ENCODE peak calls at places on chromosomes 7 and 10, in six cellular contexts. One of them, this sample, is unnamed. For H3K4me1, the result is how much of the 10 kb centered on the place peaks cover.

GRCh38 chr7:147014596-147014995 is 898.0 kb downstream of the CNTNAP2 start:
- DNase-seq in transverse colon: no peak
- DNase-seq in hepatocyte: no peak
- DNase-seq in right atrium auricular region: no peak
- DNase-seq in thyroid gland: no peak
- DNase-seq in mammary epithelial cell: no peak
- DNase-seq in this sample: no peak

GRCh38 chr7:95213809-95214492 is 110.4 kb downstream of the PON1 start:
- DNase-seq in right atrium auricular region: peak
- DNase-seq in transverse colon: no peak
- DNase-seq in thyroid gland: peak
- DNase-seq in hepatocyte: no peak
- DNase-seq in mammary epithelial cell: no peak
- DNase-seq in this sample: no peak

GRCh38 chr10:101285093-101285463 is 55.8 kb upstream of the LBX1 start:
- DNase-seq in right atrium auricular region: no peak
- DNase-seq in mammary epithelial cell: no peak
- DNase-seq in hepatocyte: no peak
- DNase-seq in transverse colon: no peak
- DNase-seq in thyroid gland: no peak
- DNase-seq in this sample: no peak

GRCh38 chr7:159091480-159092475 is 52.9 kb downstream of the VIPR2 start:
- DNase-seq in mammary epithelial cell: no peak
- DNase-seq in right atrium auricular region: peak
- DNase-seq in thyroid gland: no peak
- DNase-seq in hepatocyte: no peak
- DNase-seq in transverse colon: peak
- DNase-seq in this sample: no peak

GRCh38 chr7:157525501-157525915 is 188.7 kb downstream of the DNAJB6 start:
- DNase-seq in transverse colon: no peak
- DNase-seq in thyroid gland: no peak
- DNase-seq in right atrium auricular region: no peak
- DNase-seq in hepatocyte: no peak
- DNase-seq in mammary epithelial cell: no peak
- DNase-seq in this sample: no peak

GRCh38 chr10:127880557-127880956 is 12.2 kb downstream of the CLRN3 start:
- DNase-seq in right atrium auricular region: no peak
- DNase-seq in mammary epithelial cell: no peak
- DNase-seq in thyroid gland: no peak
- DNase-seq in hepatocyte: no peak
- DNase-seq in transverse colon: no peak
- DNase-seq in this sample: no peak

GRCh38 chr10:127649642-127650041 is 87.3 kb upstream of the FOXI2 start:
- DNase-seq in mammary epithelial cell: no peak
- DNase-seq in hepatocyte: no peak
- DNase-seq in transverse colon: no peak
- DNase-seq in right atrium auricular region: no peak
- DNase-seq in thyroid gland: peak
- DNase-seq in this sample: peak

GRCh38 chr10:68218786-68219185 is 13.1 kb downstream of the ATOH7 start:
- DNase-seq in mammary epithelial cell: no peak
- DNase-seq in thyroid gland: no peak
- DNase-seq in right atrium auricular region: no peak
- DNase-seq in hepatocyte: no peak
- DNase-seq in transverse colon: peak
- DNase-seq in this sample: no peak

GRCh38 chr7:28904539-28905143 is 53.5 kb downstream of the TRIL start:
- DNase-seq in hepatocyte: peak
- DNase-seq in right atrium auricular region: no peak
- DNase-seq in transverse colon: no peak
- DNase-seq in mammary epithelial cell: no peak
- DNase-seq in thyroid gland: no peak
- DNase-seq in this sample: no peak

GRCh38 chr10:107914450-107915276 is 750.2 kb upstream of the SORCS1 start:
- DNase-seq in hepatocyte: peak
- DNase-seq in mammary epithelial cell: peak
- DNase-seq in transverse colon: peak
- DNase-seq in right atrium auricular region: no peak
- DNase-seq in thyroid gland: no peak
- DNase-seq in this sample: no peak

GRCh38 chr10:115082521-115082920 is 10.6 kb upstream of the ATRNL1 start:
- DNase-seq in transverse colon: no peak
- DNase-seq in mammary epithelial cell: peak
- DNase-seq in thyroid gland: no peak
- DNase-seq in hepatocyte: no peak
- DNase-seq in right atrium auricular region: no peak
- DNase-seq in this sample: no peak

GRCh38 chr10:102628451-102628911 is 15.8 kb upstream of the TRIM8 start:
- DNase-seq in right atrium auricular region: no peak
- DNase-seq in hepatocyte: peak
- DNase-seq in transverse colon: no peak
- DNase-seq in thyroid gland: peak
- DNase-seq in mammary epithelial cell: peak
- DNase-seq in this sample: peak

GRCh38 chr10:122968698-122969097 is 11.5 kb upstream of the PSTK start:
- DNase-seq in mammary epithelial cell: no peak
- DNase-seq in transverse colon: no peak
- DNase-seq in thyroid gland: no peak
- DNase-seq in right atrium auricular region: no peak
- DNase-seq in hepatocyte: no peak
- DNase-seq in this sample: no peak

GRCh38 chr7:12322287-12322902 is 81.3 kb downstream of the VWDE start:
- DNase-seq in mammary epithelial cell: no peak
- DNase-seq in hepatocyte: peak
- DNase-seq in right atrium auricular region: no peak
- DNase-seq in thyroid gland: peak
- DNase-seq in transverse colon: no peak
- DNase-seq in this sample: no peak

GRCh38 chr10:24907956-24908355 is 44.5 kb downstream of the PRTFDC1 start:
- DNase-seq in hepatocyte: no peak
- DNase-seq in thyroid gland: no peak
- DNase-seq in transverse colon: no peak
- DNase-seq in right atrium auricular region: no peak
- DNase-seq in mammary epithelial cell: no peak
- DNase-seq in this sample: no peak

GRCh38 chr10:43196131-43196980 is 58.1 kb downstream of the CSGALNACT2 start:
- DNase-seq in right atrium auricular region: peak
- DNase-seq in thyroid gland: no peak
- DNase-seq in hepatocyte: no peak
- DNase-seq in transverse colon: no peak
- DNase-seq in mammary epithelial cell: no peak
- DNase-seq in this sample: no peak

GRCh38 chr7:90727412-90727811 is 131.3 kb downstream of the CDK14 start:
- DNase-seq in hepatocyte: no peak
- DNase-seq in transverse colon: no peak
- DNase-seq in thyroid gland: no peak
- DNase-seq in right atrium auricular region: no peak
- DNase-seq in mammary epithelial cell: no peak
- DNase-seq in this sample: no peak

GRCh38 chr7:27138987-27139334 is 4.5 kb downstream of the HOXA5 start:
- DNase-seq in thyroid gland: no peak
- DNase-seq in transverse colon: no peak
- DNase-seq in right atrium auricular region: no peak
- DNase-seq in mammary epithelial cell: no peak
- DNase-seq in hepatocyte: no peak
- DNase-seq in this sample: no peak

GRCh38 chr7:27141138-27141537 is 2.3 kb downstream of the HOXA5 start:
- DNase-seq in transverse colon: no peak
- DNase-seq in right atrium auricular region: no peak
- DNase-seq in thyroid gland: no peak
- DNase-seq in hepatocyte: no peak
- DNase-seq in mammary epithelial cell: peak
- DNase-seq in this sample: no peak

GRCh38 chr7:27140108-27140842 is 3.2 kb downstream of the HOXA5 start:
- DNase-seq in right atrium auricular region: no peak
- DNase-seq in mammary epithelial cell: peak
- DNase-seq in transverse colon: peak
- DNase-seq in hepatocyte: no peak
- DNase-seq in thyroid gland: no peak
- DNase-seq in this sample: no peak

GRCh38 chr7:27137603-27138410 is 5.7 kb downstream of the HOXA5 start:
- DNase-seq in hepatocyte: no peak
- DNase-seq in thyroid gland: no peak
- DNase-seq in right atrium auricular region: no peak
- DNase-seq in transverse colon: no peak
- DNase-seq in mammary epithelial cell: peak
- DNase-seq in this sample: no peak

GRCh38 chr7:27139335-27140107 is 4.0 kb downstream of the HOXA5 start:
- DNase-seq in hepatocyte: no peak
- DNase-seq in thyroid gland: no peak
- DNase-seq in transverse colon: peak
- DNase-seq in right atrium auricular region: no peak
- DNase-seq in mammary epithelial cell: peak
- DNase-seq in this sample: peak
- H3K4me3 ChIP-seq in hepatocyte: no peak
- H3K4me3 ChIP-seq in thyroid gland: no peak
- H3K4me3 ChIP-seq in transverse colon: peak
- H3K4me3 ChIP-seq in right atrium auricular region: no peak
- H3K4me3 ChIP-seq in mammary epithelial cell: peak
- H3K4me3 ChIP-seq in this sample: no peak

DNA sequence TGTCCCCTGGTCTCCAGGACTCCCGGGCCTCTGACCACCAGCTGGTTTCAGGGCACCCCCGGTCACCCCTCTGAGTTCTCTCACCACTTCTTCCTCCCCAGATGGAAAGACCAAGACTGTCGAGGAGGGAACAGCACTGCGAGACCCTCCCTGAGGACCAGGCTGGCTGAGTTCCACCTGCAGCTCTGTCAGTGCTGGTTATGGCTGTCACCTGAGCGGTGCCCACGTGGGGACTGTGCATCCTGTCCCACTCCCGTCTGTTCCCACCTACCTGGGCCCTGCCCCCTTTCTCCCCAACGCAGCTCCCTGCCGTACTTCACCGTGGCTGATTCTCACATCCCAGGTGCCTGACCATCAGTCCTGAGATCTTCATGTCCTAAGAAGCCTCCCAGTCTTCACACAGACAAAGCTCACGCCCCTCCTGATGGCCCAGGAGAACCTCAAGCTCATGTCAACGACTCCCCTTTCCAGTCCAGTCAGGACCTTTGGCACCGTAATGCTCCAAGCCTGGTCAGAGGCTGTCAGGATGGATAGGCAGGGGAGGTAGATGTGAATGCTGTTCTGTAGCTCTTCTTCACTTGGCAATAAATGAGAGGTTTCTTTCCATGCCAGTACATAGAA is 159.7 kb downstream of the USP6NL start:
- DNase-seq in hepatocyte: no peak
- DNase-seq in right atrium auricular region: peak
- DNase-seq in mammary epithelial cell: no peak
- DNase-seq in transverse colon: no peak
- DNase-seq in thyroid gland: no peak
- DNase-seq in this sample: no peak
- H3K4me1 ChIP-seq in hepatocyte: under half
- H3K4me1 ChIP-seq in right atrium auricular region: under half
- H3K4me1 ChIP-seq in mammary epithelial cell: under half
- H3K4me1 ChIP-seq in transverse colon: under half
- H3K4me1 ChIP-seq in thyroid gland: under half
- H3K4me1 ChIP-seq in this sample: under half

GRCh38 chr10:16993186-16993585 is 136.4 kb downstream of the CUBN start:
- DNase-seq in thyroid gland: no peak
- DNase-seq in hepatocyte: no peak
- DNase-seq in transverse colon: no peak
- DNase-seq in mammary epithelial cell: no peak
- DNase-seq in right atrium auricular region: no peak
- DNase-seq in this sample: no peak
- H3K27ac ChIP-seq in thyroid gland: peak
- H3K27ac ChIP-seq in hepatocyte: no peak
- H3K27ac ChIP-seq in transverse colon: no peak
- H3K27ac ChIP-seq in mammary epithelial cell: no peak
- H3K27ac ChIP-seq in right atrium auricular region: peak
- H3K27ac ChIP-seq in this sample: no peak

DNA sequence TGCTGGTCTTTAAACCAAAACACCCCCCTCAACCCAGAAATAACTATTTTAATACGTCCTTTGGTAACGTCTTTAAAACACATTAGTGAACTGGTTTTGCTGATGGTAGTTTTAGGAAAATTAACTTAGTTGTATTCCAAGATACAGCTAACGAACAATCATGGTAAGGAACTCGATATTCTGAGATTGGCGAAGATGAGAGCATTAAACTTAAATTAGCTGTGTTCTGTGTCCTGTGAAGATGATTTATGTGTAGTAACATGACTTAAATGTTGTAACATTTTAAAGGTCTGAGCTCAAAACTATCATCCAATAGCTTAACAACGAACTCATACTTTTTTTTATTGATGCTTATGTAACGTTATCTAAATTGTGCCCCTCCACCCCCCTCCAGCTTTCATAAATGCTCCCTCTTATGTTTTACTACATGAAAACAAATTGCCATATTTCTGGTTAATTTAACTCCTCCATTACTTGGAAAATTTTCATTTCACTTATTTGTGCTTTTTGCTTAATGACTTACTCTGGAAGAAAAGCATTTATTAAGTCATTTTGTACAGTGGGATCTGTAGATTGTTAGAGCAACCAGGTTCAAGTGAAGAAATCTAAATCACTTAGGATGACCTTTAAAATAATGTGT is 1.7 kb downstream of the SDK1 start:
- DNase-seq in transverse colon: no peak
- DNase-seq in hepatocyte: no peak
- DNase-seq in right atrium auricular region: no peak
- DNase-seq in thyroid gland: no peak
- DNase-seq in mammary epithelial cell: no peak
- DNase-seq in this sample: no peak
- H3K4me3 ChIP-seq in transverse colon: peak
- H3K4me3 ChIP-seq in hepatocyte: peak
- H3K4me3 ChIP-seq in right atrium auricular region: peak
- H3K4me3 ChIP-seq in thyroid gland: no peak
- H3K4me3 ChIP-seq in mammary epithelial cell: no peak
- H3K4me3 ChIP-seq in this sample: no peak

GRCh38 chr7:137956591-137956990 is 45.3 kb downstream of the CREB3L2 start:
- DNase-seq in hepatocyte: no peak
- DNase-seq in right atrium auricular region: no peak
- DNase-seq in transverse colon: no peak
- DNase-seq in mammary epithelial cell: no peak
- DNase-seq in thyroid gland: no peak
- DNase-seq in this sample: no peak
- H3K4me1 ChIP-seq in hepatocyte: under half
- H3K4me1 ChIP-seq in right atrium auricular region: under half
- H3K4me1 ChIP-seq in transverse colon: under half
- H3K4me1 ChIP-seq in mammary epithelial cell: under half
- H3K4me1 ChIP-seq in thyroid gland: half or more
- H3K4me1 ChIP-seq in this sample: under half

DNA sequence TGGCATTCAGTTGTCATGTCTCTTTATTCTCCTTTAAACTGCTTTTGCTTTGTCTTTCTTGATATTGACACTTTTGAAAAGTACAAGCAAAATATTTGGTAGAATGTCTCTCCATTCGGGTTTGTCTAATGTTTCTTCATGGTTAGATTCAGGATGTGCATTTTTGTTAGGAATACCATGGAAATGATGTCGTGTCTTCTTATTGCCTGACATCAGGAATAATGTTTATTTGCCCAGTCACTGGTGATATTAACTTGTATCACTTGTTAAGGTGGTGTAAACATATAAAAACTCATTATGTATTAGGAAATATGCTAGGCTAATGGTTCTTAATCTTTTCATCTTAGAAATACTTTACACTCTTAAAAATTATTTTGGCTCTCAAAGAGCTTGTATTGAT is 43.4 kb downstream of the CDK1 start:
- DNase-seq in hepatocyte: no peak
- DNase-seq in mammary epithelial cell: no peak
- DNase-seq in thyroid gland: no peak
- DNase-seq in right atrium auricular region: no peak
- DNase-seq in transverse colon: no peak
- DNase-seq in this sample: no peak
- H3K27ac ChIP-seq in hepatocyte: no peak
- H3K27ac ChIP-seq in mammary epithelial cell: no peak
- H3K27ac ChIP-seq in thyroid gland: no peak
- H3K27ac ChIP-seq in right atrium auricular region: no peak
- H3K27ac ChIP-seq in transverse colon: no peak
- H3K27ac ChIP-seq in this sample: peak

This sample was measured in SJSA1.